ENCODE peak calls at places on chromosomes 6 and 20, in ten cellular contexts. A is cardiac muscle cell, O is colonic mucosa, L is left ventricle myocardium inferior, D is uterus, X is pancreas, H is SJCRH30, U is A549, Y is spleen, P is HAP-1. V is an unnamed sample. For H3K4me1, the result is how much of the 10 kb centered on the place peaks cover.

GRCh38 chr6:126625019-126625418 is 285.1 kb downstream of the CENPW start:
- DNase-seq in X (no peak), P (no peak), O (no peak), Y (no peak), D (no peak), L (no peak), H (peak), A (peak), U (peak), V (peak)

GRCh38 chr6:92160226-92160625 is 1259.1 kb downstream of the EPHA7 start:
- DNase-seq in H (no peak), X (no peak), Y (no peak), U (no peak), A (no peak), P (no peak), D (no peak), L (no peak), O (no peak), V (no peak)

GRCh38 chr6:130720076-130720475 is 107.1 kb upstream of the SMLR1 start:
- DNase-seq in Y (no peak), L (no peak), D (no peak), X (no peak), H (no peak), U (no peak), A (no peak), O (no peak), P (no peak), V (no peak)

GRCh38 chr20:1879934-1880333 is 15.3 kb upstream of the SIRPA start:
- DNase-seq in H (no peak), O (no peak), Y (no peak), A (no peak), L (no peak), X (no peak), U (no peak), D (no peak), P (no peak), V (no peak)

GRCh38 chr6:122007366-122007765 is 392.1 kb upstream of the HSF2 start:
- DNase-seq in D (no peak), A (peak), P (no peak), O (no peak), U (no peak), Y (no peak), X (no peak), H (no peak), L (no peak), V (peak)

GRCh38 chr6:134148566-134148965 is 96.1 kb upstream of the SLC2A12 start:
- DNase-seq in L (no peak), Y (no peak), H (no peak), D (no peak), P (no peak), A (no peak), X (no peak), O (no peak), U (no peak), V (no peak)

GRCh38 chr6:56570434-56571359 is 72.0 kb downstream of the DST start:
- DNase-seq in P (peak), U (peak), H (peak), O (no peak), X (no peak), L (no peak), D (no peak), A (peak), Y (no peak), V (peak)

GRCh38 chr20:2865630-2866029 is 7.7 kb upstream of the PTPRA start:
- DNase-seq in A (no peak), X (no peak), P (no peak), O (no peak), D (no peak), U (no peak), Y (no peak), H (no peak), L (no peak), V (no peak)

GRCh38 chr6:95127266-95127665 is 450.1 kb upstream of the MANEA start:
- DNase-seq in P (no peak), U (no peak), X (no peak), L (no peak), O (no peak), A (no peak), Y (no peak), D (no peak), H (no peak), V (no peak)

GRCh38 chr6:142756215-142756630 is 188.8 kb downstream of the HIVEP2 start:
- DNase-seq in O (no peak), Y (no peak), A (peak), D (no peak), P (no peak), H (peak), L (no peak), U (peak), X (no peak), V (no peak)

GRCh38 chr6:111921108-111921507 is 47.9 kb upstream of the FYN start:
- DNase-seq in O (no peak), P (no peak), U (no peak), X (no peak), D (no peak), H (no peak), Y (no peak), L (no peak), A (no peak), V (no peak)

GRCh38 chr20:44900231-44900854 is 9.5 kb upstream of the PABPC1L start:
- DNase-seq in Y (no peak), P (no peak), A (no peak), X (no peak), H (no peak), O (no peak), D (no peak), L (no peak), U (no peak), V (no peak)

GRCh38 chr6:41702771-41703494 is 32.5 kb downstream of the TFEB start:
- DNase-seq in X (no peak), P (no peak), Y (peak), D (no peak), H (no peak), O (no peak), L (no peak), U (no peak), A (no peak), V (no peak)

GRCh38 chr6:1611572-1612385 is 2.1 kb downstream of the FOXC1 start:
- DNase-seq in X (no peak), D (no peak), O (no peak), P (peak), H (peak), A (peak), Y (no peak), L (no peak), U (peak), V (peak)

GRCh38 chr20:33680681-33681080 is 5.5 kb downstream of the E2F1 start:
- DNase-seq in D (no peak), Y (no peak), A (peak), O (no peak), U (no peak), P (no peak), L (no peak), X (no peak), H (no peak), V (no peak)

GRCh38 chr20:48893374-48893773 is 28.1 kb upstream of the ARFGEF2 start:
- DNase-seq in L (no peak), X (no peak), H (no peak), D (no peak), U (no peak), Y (no peak), P (no peak), A (no peak), O (no peak), V (no peak)

GRCh38 chr6:28809947-28810654 is 113.7 kb downstream of the TRIM27 start:
- DNase-seq in X (no peak), D (no peak), L (no peak), P (peak), U (peak), Y (no peak), A (peak), H (no peak), O (no peak), V (peak)

GRCh38 chr6:1110164-1110563 is 201.7 kb upstream of the FOXQ1 start:
- DNase-seq in P (no peak), L (no peak), D (no peak), X (no peak), H (no peak), Y (no peak), O (no peak), A (no peak), U (peak), V (no peak)

GRCh38 chr20:5013682-5014447 is 12.6 kb upstream of the SLC23A2 start:
- DNase-seq in O (no peak), Y (no peak), L (no peak), A (no peak), U (no peak), X (no peak), D (no peak), H (no peak), P (no peak), V (no peak)
- H3K4me1 ChIP-seq in O (under half), Y (under half), L (under half), A (under half), U (under half), X (under half), D (under half), H (under half), P (under half), V (under half)

DNA sequence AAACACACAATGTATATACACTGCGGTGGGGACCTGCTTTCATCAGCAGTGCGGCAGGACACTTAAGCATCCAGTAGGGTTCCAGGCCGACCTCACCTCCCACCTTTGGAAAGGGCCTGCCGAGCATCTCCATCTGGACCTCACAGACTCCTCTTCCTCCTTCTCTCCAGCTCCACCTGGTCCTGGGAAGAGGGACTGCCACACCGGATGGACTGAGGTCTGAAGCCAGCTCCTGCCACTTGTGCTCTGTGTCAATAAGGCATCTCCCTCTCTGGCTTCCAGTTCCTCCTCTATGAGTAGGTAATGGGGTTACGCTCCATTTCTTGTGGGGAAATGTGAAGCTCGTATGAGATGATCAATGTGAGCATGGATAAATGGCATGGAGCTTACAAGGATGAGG is 19.1 kb upstream of the NNAT start:
- DNase-seq in H (no peak), L (no peak), A (no peak), X (no peak), Y (no peak), O (no peak), P (no peak), D (no peak), U (peak), V (no peak)
- H3K4me3 ChIP-seq in H (no peak), L (no peak), A (no peak), X (no peak), Y (no peak), O (no peak), P (no peak), D (no peak), U (no peak), V (no peak)

DNA sequence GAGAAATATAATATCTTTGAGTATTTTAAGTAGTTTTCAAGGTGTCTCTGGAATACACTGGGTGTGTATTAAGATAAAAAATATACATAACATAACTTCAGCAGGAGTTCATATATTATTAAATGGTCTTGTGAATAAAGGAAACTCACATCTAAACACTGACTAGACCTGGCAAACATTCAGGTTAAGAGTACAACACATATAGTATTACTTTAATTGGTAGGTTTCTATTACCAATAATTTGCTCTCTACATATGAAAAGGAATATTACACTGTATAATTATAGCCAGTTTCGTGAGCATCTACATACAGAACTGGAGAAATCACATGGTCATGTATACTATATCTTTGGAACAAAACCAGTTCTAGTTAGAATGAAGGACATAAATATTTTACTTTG is 8.7 kb downstream of the NCOA5 start:
- DNase-seq in P (no peak), A (no peak), H (no peak), O (no peak), X (no peak), D (no peak), L (no peak), U (no peak), Y (no peak), V (no peak)
- H3K4me1 ChIP-seq in P (under half), A (under half), H (under half), O (under half), X (under half), D (under half), L (half or more), U (under half), Y (half or more), V (under half)

DNA sequence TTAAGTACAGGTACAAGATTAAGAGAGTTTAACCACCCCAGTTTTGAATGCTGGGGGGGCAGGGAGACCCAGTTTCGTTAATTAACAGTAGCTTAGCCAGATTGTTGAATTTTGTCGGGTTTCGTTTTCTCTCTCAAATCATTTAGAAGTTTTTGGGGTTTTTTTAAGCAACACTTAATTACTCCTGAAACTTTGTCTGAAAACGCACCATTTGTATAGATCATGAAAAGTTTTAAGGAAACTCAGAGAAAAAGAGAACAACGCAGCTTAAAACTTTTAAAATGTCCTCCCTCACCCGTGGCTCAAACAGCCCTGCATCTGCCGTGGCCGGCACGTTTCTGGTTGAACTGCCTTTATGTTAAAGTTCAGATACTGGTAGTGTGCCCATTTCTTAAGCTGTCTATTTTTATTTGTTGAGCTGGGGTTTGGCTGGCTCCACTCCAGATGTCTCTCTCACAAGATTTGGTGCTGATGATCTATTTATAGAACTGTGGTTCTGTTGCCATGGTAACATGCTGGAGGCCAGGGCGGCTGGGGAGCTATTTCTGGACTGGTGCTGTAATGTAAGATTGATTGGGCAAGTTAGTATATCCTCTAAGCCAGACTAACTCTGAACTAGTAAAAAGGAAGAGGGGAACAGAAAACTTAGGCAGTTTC is 55.1 kb downstream of the GNAS start:
- DNase-seq in X (peak), A (peak), P (peak), L (peak), O (peak), U (peak), H (peak), D (peak), Y (peak), V (peak)
- H3K4me3 ChIP-seq in X (no peak), A (peak), P (no peak), L (peak), O (no peak), U (no peak), H (no peak), D (no peak), Y (no peak), V (peak)

GRCh38 chr20:19816386-19816785 is 58.3 kb downstream of the RIN2 start:
- DNase-seq in H (no peak), O (no peak), A (no peak), P (no peak), U (no peak), X (no peak), D (no peak), Y (no peak), L (no peak), V (no peak)
- H3K4me1 ChIP-seq in H (under half), O (under half), A (under half), P (under half), U (under half), X (under half), D (under half), Y (under half), L (half or more), V (half or more)

DNA sequence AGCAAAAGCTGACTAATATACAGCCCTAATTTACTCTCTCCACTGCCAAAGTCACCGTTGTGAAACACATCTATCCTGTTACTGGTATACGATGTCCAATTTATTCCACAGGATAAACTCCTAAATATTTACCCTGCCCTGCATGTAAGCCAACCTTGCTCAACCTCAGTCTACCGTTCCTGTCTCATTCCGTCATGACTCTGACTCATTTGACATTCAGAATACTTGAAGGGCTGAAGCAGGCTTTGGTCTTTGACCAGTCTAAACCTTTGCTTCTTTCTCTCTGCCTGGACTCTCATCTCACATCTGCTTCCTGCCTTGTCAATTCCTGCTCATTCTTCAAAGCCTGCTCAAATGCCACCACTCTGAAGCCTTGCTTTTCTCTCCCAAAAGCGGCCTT is 157.5 kb downstream of the SCP2D1 start:
- DNase-seq in Y (no peak), U (no peak), P (no peak), A (no peak), O (no peak), H (no peak), D (no peak), L (no peak), X (no peak), V (no peak)
- H3K4me3 ChIP-seq in Y (no peak), U (no peak), P (no peak), A (no peak), O (no peak), H (no peak), D (no peak), L (no peak), X (no peak), V (no peak)

GRCh38 chr6:17930321-17930993 is 57.0 kb downstream of the KIF13A start:
- DNase-seq in O (no peak), D (peak), Y (no peak), P (no peak), L (no peak), U (no peak), A (peak), H (no peak), X (no peak), V (no peak)
- H3K4me1 ChIP-seq in O (under half), D (under half), Y (under half), P (under half), L (half or more), U (under half), A (half or more), H (under half), X (under half), V (under half)

GRCh38 chr20:45962031-45962755 is 9.8 kb downstream of the ZNF335 start:
- DNase-seq in H (no peak), X (peak), L (no peak), O (no peak), U (no peak), P (no peak), D (no peak), A (no peak), Y (peak), V (no peak)
- H3K4me3 ChIP-seq in H (no peak), X (no peak), L (no peak), O (no peak), U (no peak), P (no peak), D (no peak), A (no peak), Y (no peak), V (no peak)